ENCODE peak calls at places on chromosomes 11 and 22, in four cellular contexts. T is uterus, G is activated gamma-delta T cell treated with Interleukin-2 at 50 U/mL for 16 hours, U is SK-N-DZ. W is an unnamed sample.

GRCh38 chr22:29339381-29340235 is 24.1 kb upstream of the RASL10A start:
- DNase-seq in G (no peak), U (no peak), T (no peak), W (no peak)

GRCh38 chr11:47858169-47858543 is 10.0 kb upstream of the NUP160 start:
- DNase-seq in G (no peak), T (peak), U (no peak), W (no peak)

GRCh38 chr22:23556026-23556620 is 24.0 kb downstream of the IGLL1 start:
- DNase-seq in T (no peak), G (no peak), U (peak), W (no peak)

GRCh38 chr11:10925149-10925926 is 67.5 kb upstream of the ZBED5 start:
- DNase-seq in U (no peak), G (no peak), T (no peak), W (peak)

GRCh38 chr11:56876621-56877312 is 111.9 kb upstream of the OR5AK2 start:
- DNase-seq in T (no peak), G (no peak), U (no peak), W (no peak)

GRCh38 chr11:102318469-102318868 is 1.2 kb downstream of the BIRC3 start:
- DNase-seq in G (peak), T (no peak), U (no peak), W (no peak)

GRCh38 chr11:79546366-79546765 is 105.5 kb upstream of the TENM4 start:
- DNase-seq in T (no peak), U (no peak), G (no peak), W (no peak)

GRCh38 chr11:71282581-71283351 is 30.4 kb upstream of the SHANK2 start:
- DNase-seq in G (no peak), U (no peak), T (no peak), W (no peak)